ENCODE peak calls at places on chromosomes 4 and X, in six cellular contexts. Q, C, P, Y, D and R are unnamed samples.
A peak's percentile ranks its signal among the peaks of the same experiment; 100 is the strongest.

GRCh38 chrX:136205882-136206281 is 45.3 kb downstream of the MAP7D3 start:
- DNase-seq in Q (no peak), C (no peak), P (no peak), Y (no peak), D (no peak), R (no peak)

GRCh38 chrX:110322603-110323002 is 4.7 kb upstream of the AMMECR1 start:
- DNase-seq in Q (peak; percentile 21), C (peak; percentile 9), P (no peak), Y (no peak), D (no peak), R (no peak)

GRCh38 chr4:21415728-21416127 is 532.8 kb downstream of the KCNIP4 start:
- DNase-seq in Q (no peak), C (no peak), P (no peak), Y (no peak), D (no peak), R (no peak)

GRCh38 chr4:165754664-165755063 is 118.4 kb upstream of the TLL1 start:
- DNase-seq in Q (no peak), C (no peak), P (no peak), Y (no peak), D (no peak), R (no peak)

GRCh38 chr4:56134272-56134671 is 185.5 kb downstream of the CEP135 start:
- DNase-seq in Q (peak; percentile 52), C (peak; percentile 69), P (no peak), Y (no peak), D (no peak), R (no peak)

GRCh38 chr4:87880106-87880505 is 47.3 kb downstream of the MEPE start:
- DNase-seq in Q (no peak), C (no peak), P (no peak), Y (no peak), D (no peak), R (no peak)

GRCh38 chr4:106210021-106210420 is 106.0 kb downstream of the TBCK start:
- DNase-seq in Q (no peak), C (no peak), P (no peak), Y (no peak), D (no peak), R (no peak)

GRCh38 chr4:89681219-89681618 is 155.7 kb downstream of the SNCA start:
- DNase-seq in Q (no peak), C (no peak), P (no peak), Y (no peak), D (no peak), R (peak; percentile 40)

GRCh38 chr4:5693871-5694270 is 14.5 kb downstream of the EVC2 start:
- DNase-seq in Q (no peak), C (no peak), P (no peak), Y (no peak), D (no peak), R (no peak)

GRCh38 chr4:41257257-41257900 is 651 bp downstream of the UCHL1 start:
- DNase-seq in Q (peak; percentile 85), C (peak; percentile 48), P (peak; percentile 41), Y (peak; percentile 45), D (no peak), R (peak; percentile 60)

GRCh38 chr4:3814026-3814570 is 47.9 kb downstream of the ADRA2C start:
- DNase-seq in Q (no peak), C (no peak), P (no peak), Y (no peak), D (no peak), R (no peak)

GRCh38 chrX:110853610-110854009 is 58.0 kb upstream of the CHRDL1 start:
- DNase-seq in Q (peak; percentile 52), C (peak; percentile 14), P (peak; percentile 13), Y (no peak), D (no peak), R (no peak)

GRCh38 chr4:114115526-114115925 is 136.1 kb upstream of the ARSJ start:
- DNase-seq in Q (no peak), C (no peak), P (no peak), Y (no peak), D (no peak), R (no peak)

GRCh38 chr4:20109395-20109794 is 142.3 kb upstream of the SLIT2 start:
- DNase-seq in Q (no peak), C (peak; percentile 38), P (no peak), Y (no peak), D (no peak), R (no peak)

GRCh38 chr4:126895988-126896570 is 736.7 kb upstream of the INTU start:
- DNase-seq in Q (no peak), C (no peak), P (no peak), Y (no peak), D (no peak), R (no peak)

GRCh38 chrX:53441531-53442321 is 7.6 kb upstream of the HSD17B10 start:
- DNase-seq in Q (peak; percentile 68), C (peak; percentile 62), P (peak; percentile 65), Y (peak; percentile 77), D (peak; percentile 60), R (peak; percentile 47)

GRCh38 chr4:45072981-45073380 is 346.6 kb upstream of the GNPDA2 start:
- DNase-seq in Q (no peak), C (no peak), P (no peak), Y (no peak), D (no peak), R (no peak)

GRCh38 chr4:81757706-81758105 is 286.0 kb upstream of the RASGEF1B start:
- DNase-seq in Q (no peak), C (no peak), P (no peak), Y (no peak), D (no peak), R (no peak)

DNA sequence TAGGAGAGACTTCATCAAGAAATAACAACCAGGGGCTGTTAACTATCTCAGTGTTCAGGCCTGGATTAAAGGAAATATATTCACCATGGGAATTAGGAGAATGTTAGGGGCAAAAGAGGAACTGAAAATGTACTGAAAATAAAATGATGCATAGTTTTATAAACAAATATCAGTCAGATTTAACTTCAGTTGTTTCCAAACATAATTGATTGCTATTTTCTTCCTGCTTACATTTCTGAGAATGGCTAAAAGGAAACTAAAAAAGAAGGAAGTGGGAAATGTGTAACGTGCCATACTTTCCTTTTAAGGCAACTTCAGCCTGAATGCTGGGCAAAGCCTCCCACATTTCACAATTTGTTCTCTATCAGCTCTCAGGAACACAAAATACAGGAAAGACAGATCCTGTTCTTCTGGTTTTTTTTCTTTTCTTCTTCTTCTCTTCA is 178.1 kb downstream of the MAML3 start:
- DNase-seq in Q (no peak), C (peak; percentile 45), P (no peak), Y (no peak), D (no peak), R (no peak)
- TF ChIP-seq CTCF in Q (no peak), C (no peak), P (no peak), Y (no peak), D (no peak), R (no peak)

DNA sequence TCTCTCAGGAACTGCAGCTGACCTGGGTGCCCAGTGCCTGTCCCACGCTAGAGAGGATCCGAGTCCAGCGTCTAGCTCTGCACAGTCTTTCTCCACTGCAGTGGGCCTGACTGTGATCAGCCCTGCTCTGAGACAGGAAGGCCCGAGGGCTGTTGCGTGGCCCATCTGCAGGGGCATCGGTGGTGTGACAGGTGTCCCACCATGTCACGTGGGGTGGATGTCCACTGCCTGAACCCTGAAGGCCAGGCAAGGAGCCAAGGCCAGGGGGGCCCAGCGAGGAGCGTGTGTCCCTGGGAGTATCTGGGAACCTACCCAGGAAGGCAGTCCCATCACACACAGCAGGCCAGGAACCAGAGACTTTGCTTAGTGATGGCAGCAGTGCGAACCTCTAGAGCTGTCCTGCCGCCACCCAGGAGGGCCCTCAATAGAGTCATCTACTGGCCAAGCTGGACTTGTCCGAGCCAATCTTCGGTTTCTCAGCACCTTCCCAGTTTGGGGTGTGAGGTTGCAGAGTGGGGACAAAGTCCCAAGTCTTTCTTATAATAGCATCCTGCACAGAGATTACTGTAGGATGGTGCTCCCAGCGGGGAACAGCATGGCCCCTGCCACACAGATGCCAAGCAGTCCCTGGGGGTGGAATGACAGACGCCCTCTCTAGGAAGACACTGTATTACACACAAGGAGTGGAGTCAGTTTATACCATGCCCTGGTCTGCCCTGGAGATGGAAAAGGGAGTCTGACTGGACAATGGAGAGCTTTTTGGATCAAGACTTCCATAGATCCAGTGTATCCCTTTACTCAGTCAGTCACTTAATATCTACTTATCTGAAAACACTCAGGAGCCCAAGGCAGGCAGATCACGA is 38.3 kb downstream of the DCTD start:
- DNase-seq in Q (no peak), C (no peak), P (no peak), Y (no peak), D (no peak), R (no peak)
- TF ChIP-seq CTCF in Q (peak; percentile 11), C (no peak), P (no peak), Y (no peak), D (no peak), R (no peak)

GRCh38 chr4:147617173-147617840 is at the start of gene TMEM184C:
- DNase-seq in Q (peak; percentile 99), C (peak; percentile 96), P (peak; percentile 95), Y (peak; percentile 87), D (peak; percentile 99), R (peak; percentile 98)
- TF ChIP-seq CTCF in Q (no peak), C (peak; percentile 17), P (no peak), Y (no peak), D (no peak), R (no peak)

DNA sequence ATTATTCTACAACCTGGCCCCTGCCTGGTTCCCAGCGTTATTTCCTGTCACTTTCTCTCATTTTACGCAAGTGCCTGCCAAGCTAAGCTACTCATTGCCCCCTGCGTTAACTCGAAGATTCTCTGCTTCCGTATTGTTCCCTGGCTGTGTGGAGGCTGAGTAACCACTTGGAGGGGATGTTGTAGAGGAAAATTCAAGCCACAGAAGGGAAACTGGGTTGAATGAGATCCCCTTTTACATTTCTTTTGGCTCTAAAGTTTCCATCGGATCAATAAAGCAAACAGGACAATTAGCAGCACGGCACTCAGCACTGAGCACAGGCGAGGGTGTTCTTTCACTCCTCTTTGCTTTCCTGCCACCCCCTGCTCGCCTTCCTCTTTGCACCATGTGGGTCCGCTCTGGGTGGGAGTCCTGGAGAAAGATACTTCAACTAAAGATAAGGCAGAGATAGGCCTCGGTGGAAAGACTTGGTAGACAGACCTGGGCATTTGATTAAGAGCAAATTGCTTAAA is 4.2 kb upstream of the TMSB4X start:
- DNase-seq in Q (peak; percentile 73), C (peak; percentile 74), P (no peak), Y (no peak), D (no peak), R (no peak)
- TF ChIP-seq CTCF in Q (peak; percentile 54), C (peak; percentile 62), P (peak; percentile 38), Y (peak; percentile 15), D (no peak), R (no peak)

GRCh38 chrX:39133971-39134370 is 332.7 kb downstream of the MID1IP1 start:
- DNase-seq in Q (no peak), C (no peak), P (no peak), Y (no peak), D (no peak), R (no peak)
- TF ChIP-seq CTCF in Q (no peak), C (no peak), P (no peak), Y (peak; percentile 43), D (no peak), R (no peak)